ENCODE peak calls at places on chromosome 15, in seven cellular contexts. Q is NCI-H1105; Z is stimulated activated naive CD4-positive, alpha-beta T cell treated with Interleukin-2 at 50 U/mL for 16 hours; F is endodermal cell; A is dorsolateral prefrontal cortex; D is HFFc6; P is cardiac fibroblast. R is an unnamed sample.

GRCh38 chr15:43792761-43793493 is 807 bp downstream of the SERF2 start:
- DNase-seq in D (no peak), P (peak; percentile 48), F (no peak), Z (peak; percentile 15), A (no peak), Q (no peak), R (no peak)

GRCh38 chr15:41703120-41703519 is 42.9 kb downstream of the MGA start:
- DNase-seq in D (no peak), A (no peak), P (no peak), F (no peak), Q (no peak), Z (no peak), R (no peak)

GRCh38 chr15:90529008-90529368 is 735 bp upstream of the CRTC3 start:
- DNase-seq in A (no peak), P (no peak), D (no peak), F (no peak), Q (no peak), Z (no peak), R (no peak)

GRCh38 chr15:72482275-72482674 is 8.1 kb downstream of the ARIH1 start:
- DNase-seq in P (no peak), Z (no peak), D (no peak), Q (no peak), A (no peak), F (no peak), R (no peak)

GRCh38 chr15:65221708-65222107 is 10.4 kb upstream of the CILP start:
- DNase-seq in A (no peak), D (no peak), Q (no peak), F (no peak), Z (no peak), P (no peak), R (no peak)

GRCh38 chr15:98123834-98124233 is 163.3 kb downstream of the ARRDC4 start:
- DNase-seq in Q (no peak), Z (no peak), A (no peak), D (peak; percentile 48), F (no peak), P (no peak), R (no peak)

GRCh38 chr15:62482715-62483429 is 317.8 kb upstream of the C2CD4B start:
- DNase-seq in D (peak; percentile 81), A (no peak), Z (no peak), Q (no peak), P (peak; percentile 40), F (peak; percentile 94), R (no peak)

GRCh38 chr15:88258021-88258641 is 1.6 kb upstream of the NTRK3 start:
- DNase-seq in F (peak; percentile 93), D (no peak), Z (no peak), P (no peak), A (peak; percentile 79), Q (peak; percentile 9), R (no peak)

GRCh38 chr15:50219820-50220219 is 37.8 kb downstream of the SLC27A2 start:
- DNase-seq in Z (no peak), Q (no peak), D (peak; percentile 51), A (no peak), F (no peak), P (peak; percentile 9), R (no peak)

GRCh38 chr15:83123529-83123928 is 16.1 kb downstream of the TM6SF1 start:
- DNase-seq in F (no peak), Q (no peak), Z (no peak), P (no peak), A (no peak), D (no peak), R (no peak)

GRCh38 chr15:98292442-98293240 is 332.1 kb downstream of the ARRDC4 start:
- DNase-seq in P (peak; percentile 2), Z (no peak), Q (no peak), D (peak; percentile 10), F (peak; percentile 97), A (no peak), R (peak; percentile 78)

GRCh38 chr15:101316529-101316928 is 21.5 kb upstream of the SNRPA1 start:
- DNase-seq in Z (no peak), P (no peak), D (no peak), A (no peak), Q (no peak), F (no peak), R (no peak)

GRCh38 chr15:98217356-98217755 is 256.9 kb downstream of the ARRDC4 start:
- DNase-seq in A (no peak), F (no peak), D (no peak), P (no peak), Q (no peak), Z (no peak), R (no peak)

GRCh38 chr15:70573121-70573850 is 190.1 kb downstream of the UACA start:
- DNase-seq in P (no peak), Q (no peak), D (no peak), A (no peak), Z (no peak), F (peak; percentile 20), R (no peak)

GRCh38 chr15:43410572-43411214 is 39.8 kb downstream of the TUBGCP4 start:
- DNase-seq in Z (no peak), F (no peak), Q (no peak), D (peak; percentile 48), P (peak; percentile 54), A (no peak), R (no peak)

GRCh38 chr15:66937588-66937987 is 127.8 kb upstream of the SMAD3 start:
- DNase-seq in F (peak; percentile 9), P (no peak), Z (no peak), Q (no peak), D (no peak), A (no peak), R (no peak)

GRCh38 chr15:84643838-84644237 is 10.2 kb downstream of the WDR73 start:
- DNase-seq in Z (no peak), Q (no peak), F (no peak), P (no peak), D (no peak), A (no peak), R (no peak)

GRCh38 chr15:68672781-68673205 is 94.0 kb downstream of the CORO2B start:
- DNase-seq in Z (no peak), P (peak; percentile 33), D (no peak), Q (peak; percentile 7), A (no peak), F (peak; percentile 74), R (no peak)

GRCh38 chr15:75231836-75232235 is 26.3 kb upstream of the GOLGA6C start:
- DNase-seq in D (no peak), Q (no peak), Z (no peak), P (no peak), A (no peak), F (no peak), R (no peak)

GRCh38 chr15:77851696-77852095 is 219.0 kb upstream of the LINGO1 start:
- DNase-seq in Q (no peak), D (no peak), P (no peak), A (no peak), Z (no peak), F (peak; percentile 23), R (no peak)

GRCh38 chr15:90266485-90266884 is 1.0 kb downstream of the NGRN start:
- DNase-seq in D (peak; percentile 9), P (peak; percentile 24), A (no peak), F (no peak), Q (no peak), Z (no peak), R (no peak)

GRCh38 chr15:63332367-63333078 is 49.1 kb downstream of the CA12 start:
- DNase-seq in Z (no peak), A (no peak), P (peak; percentile 83), D (peak; percentile 84), F (no peak), Q (no peak), R (no peak)

GRCh38 chr15:77083381-77084160 is 12.7 kb upstream of the TSPAN3 start:
- DNase-seq in Q (peak; percentile 68), Z (peak; percentile 42), P (peak; percentile 67), A (peak; percentile 80), D (no peak), F (peak; percentile 95), R (peak; percentile 30)

GRCh38 chr15:41872166-41872747 is 21.6 kb downstream of the SPTBN5 start:
- DNase-seq in Q (no peak), D (no peak), P (no peak), F (no peak), A (no peak), Z (no peak), R (no peak)

GRCh38 chr15:92098869-92099268 is 245.4 kb downstream of the SLCO3A1 start:
- DNase-seq in P (peak; percentile 30), D (no peak), Z (no peak), Q (no peak), F (peak; percentile 79), A (no peak), R (no peak)

GRCh38 chr15:58114388-58114787 is 23.8 kb upstream of the AQP9 start:
- DNase-seq in Z (no peak), Q (no peak), A (no peak), F (no peak), D (no peak), P (no peak), R (no peak)

GRCh38 chr15:65285291-65286068 is 1.2 kb downstream of the PARP16 start:
- DNase-seq in P (no peak), A (no peak), Z (no peak), D (peak; percentile 18), F (no peak), Q (no peak), R (no peak)

GRCh38 chr15:66935121-66935520 is 130.3 kb upstream of the SMAD3 start:
- DNase-seq in D (no peak), Q (no peak), P (no peak), A (no peak), Z (no peak), F (peak; percentile 20), R (no peak)

GRCh38 chr15:39499701-39500100 is 81.2 kb upstream of the THBS1 start:
- DNase-seq in A (no peak), P (no peak), F (no peak), D (no peak), Q (no peak), Z (no peak), R (no peak)

GRCh38 chr15:48282186-48282585 is 49.0 kb upstream of the DUT start:
- DNase-seq in A (no peak), Q (no peak), F (no peak), D (no peak), Z (no peak), P (peak; percentile 28), R (no peak)

GRCh38 chr15:70438776-70439175 is 324.6 kb downstream of the UACA start:
- DNase-seq in P (no peak), D (no peak), Q (no peak), A (no peak), Z (no peak), F (no peak), R (no peak)

GRCh38 chr15:69557340-69558137 is 104.9 kb downstream of the RPLP1 start:
- DNase-seq in D (peak; percentile 96), P (peak; percentile 94), Q (peak; percentile 62), A (no peak), Z (no peak), F (no peak), R (no peak)

GRCh38 chr15:55900019-55900418 is 93.4 kb downstream of the NEDD4 start:
- DNase-seq in D (no peak), A (no peak), F (no peak), Z (no peak), Q (no peak), P (no peak), R (no peak)

GRCh38 chr15:62440310-62440709 is 275.2 kb upstream of the C2CD4B start:
- DNase-seq in Z (no peak), Q (no peak), D (no peak), P (no peak), A (peak; percentile 10), F (no peak), R (no peak)

GRCh38 chr15:88513195-88513594 is 33.3 kb downstream of the DET1 start:
- DNase-seq in Z (no peak), D (peak; percentile 78), A (no peak), F (no peak), P (no peak), Q (no peak), R (no peak)

R was measured in progenitor cell of endocrine pancreas.